ENCODE peak calls at places on chromosomes 1 and 21, in eight cellular contexts. R is hippocampal formation; L is C1 segment of cervical spinal cord; M is PC-3; T is brain microvascular endothelial cell; S is GM12891; N is ecto neural progenitor cell; U is CD4-positive, CD25-positive, alpha-beta regulatory T cell. Y is an unnamed sample.

GRCh38 chr1:219732814-219733491 is 120.0 kb upstream of the ZC3H11B start:
- DNase-seq in R (no peak), L (no peak), M (peak), T (no peak), S (no peak), N (no peak), U (no peak), Y (no peak)

GRCh38 chr1:54705153-54705552 is 10.5 kb upstream of the TTC4 start:
- DNase-seq in R (no peak), L (no peak), M (peak), T (no peak), S (no peak), N (no peak), U (no peak), Y (no peak)

GRCh38 chr1:204419064-204419403 is 7.4 kb upstream of the PPP1R15B start:
- DNase-seq in R (no peak), L (no peak), M (peak), T (no peak), S (no peak), N (no peak), U (no peak), Y (no peak)

GRCh38 chr1:21289700-21290545 is at the start of gene ECE1:
- DNase-seq in R (no peak), L (no peak), M (peak), T (no peak), S (no peak), N (peak), U (peak), Y (no peak)

GRCh38 chr21:42465008-42465878 is 30.8 kb downstream of the RSPH1 start:
- DNase-seq in R (no peak), L (no peak), M (no peak), T (peak), S (no peak), N (no peak), U (no peak), Y (no peak)

GRCh38 chr1:204713541-204713940 is 28.0 kb upstream of the LRRN2 start:
- DNase-seq in R (no peak), L (no peak), M (no peak), T (no peak), S (no peak), N (no peak), U (no peak), Y (no peak)

GRCh38 chr1:23366598-23366997 is 3.0 kb downstream of the ZNF436 start:
- DNase-seq in R (no peak), L (no peak), M (peak), T (no peak), S (no peak), N (no peak), U (no peak), Y (no peak)

GRCh38 chr21:45042664-45043161 is 31.7 kb upstream of the ADARB1 start:
- DNase-seq in R (no peak), L (no peak), M (no peak), T (no peak), S (no peak), N (no peak), U (no peak), Y (no peak)

GRCh38 chr1:56585985-56586384 is 6.6 kb upstream of the PLPP3 start:
- DNase-seq in R (no peak), L (no peak), M (no peak), T (no peak), S (no peak), N (no peak), U (no peak), Y (no peak)

GRCh38 chr21:35352066-35352770 is 303.1 kb upstream of the RUNX1 start:
- DNase-seq in R (no peak), L (no peak), M (no peak), T (peak), S (no peak), N (no peak), U (no peak), Y (no peak)

GRCh38 chr1:187474266-187474665 is 645.5 kb downstream of the PLA2G4A start:
- DNase-seq in R (no peak), L (no peak), M (peak), T (peak), S (no peak), N (no peak), U (no peak), Y (no peak)

GRCh38 chr1:117301906-117302305 is 65.3 kb upstream of the MAN1A2 start:
- DNase-seq in R (no peak), L (no peak), M (no peak), T (no peak), S (no peak), N (no peak), U (no peak), Y (no peak)

GRCh38 chr1:103074224-103074623 is 34.1 kb downstream of the COL11A1 start:
- DNase-seq in R (peak), L (no peak), M (no peak), T (no peak), S (no peak), N (no peak), U (no peak), Y (no peak)

GRCh38 chr1:43058545-43059360 is 100.1 kb upstream of the SLC2A1 start:
- DNase-seq in R (no peak), L (no peak), M (peak), T (no peak), S (no peak), N (no peak), U (no peak), Y (no peak)

GRCh38 chr1:168084396-168085231 is 52.1 kb downstream of the GPR161 start:
- DNase-seq in R (no peak), L (no peak), M (peak), T (no peak), S (peak), N (peak), U (peak), Y (peak)

GRCh38 chr1:204127597-204128242 is 24.1 kb downstream of the ETNK2 start:
- DNase-seq in R (peak), L (no peak), M (peak), T (peak), S (no peak), N (peak), U (no peak), Y (no peak)

GRCh38 chr1:201676061-201676644 is 137.2 kb downstream of the NAV1 start:
- DNase-seq in R (no peak), L (no peak), M (no peak), T (peak), S (no peak), N (peak), U (no peak), Y (no peak)

GRCh38 chr1:208183977-208184901 is 59.9 kb downstream of the PLXNA2 start:
- DNase-seq in R (no peak), L (no peak), M (peak), T (peak), S (no peak), N (no peak), U (no peak), Y (no peak)

GRCh38 chr21:45410865-45411809 is 6.2 kb downstream of the COL18A1 start:
- DNase-seq in R (no peak), L (no peak), M (no peak), T (no peak), S (no peak), N (no peak), U (no peak), Y (no peak)

GRCh38 chr1:244730153-244730933 is 77.4 kb downstream of the DESI2 start:
- DNase-seq in R (peak), L (no peak), M (peak), T (peak), S (no peak), N (peak), U (peak), Y (no peak)

GRCh38 chr21:32994305-32994704 is 31.4 kb upstream of the OLIG2 start:
- DNase-seq in R (peak), L (no peak), M (peak), T (peak), S (no peak), N (no peak), U (no peak), Y (no peak)

GRCh38 chr21:43600642-43601397 is 58.5 kb downstream of the HSF2BP start:
- DNase-seq in R (no peak), L (no peak), M (peak), T (peak), S (no peak), N (no peak), U (no peak), Y (no peak)

GRCh38 chr21:28908351-28908750 is 84.3 kb downstream of the LTN1 start:
- DNase-seq in R (no peak), L (no peak), M (no peak), T (no peak), S (no peak), N (no peak), U (no peak), Y (no peak)

GRCh38 chr1:228393268-228393699 is 13.4 kb downstream of the TRIM11 start:
- DNase-seq in R (no peak), L (no peak), M (peak), T (peak), S (no peak), N (no peak), U (no peak), Y (no peak)

GRCh38 chr1:98278055-98278454 is 357.2 kb upstream of the DPYD start:
- DNase-seq in R (no peak), L (no peak), M (peak), T (no peak), S (no peak), N (no peak), U (no peak), Y (no peak)

GRCh38 chr1:217188280-217189235 is 442.3 kb downstream of the GPATCH2 start:
- DNase-seq in R (no peak), L (no peak), M (no peak), T (no peak), S (no peak), N (no peak), U (no peak), Y (no peak)

GRCh38 chr1:111789666-111790316 is 34.1 kb downstream of the DDX20 start:
- DNase-seq in R (no peak), L (no peak), M (no peak), T (no peak), S (no peak), N (no peak), U (no peak), Y (no peak)

GRCh38 chr1:66980745-66981367 is 56.1 kb downstream of the MIER1 start:
- DNase-seq in R (no peak), L (no peak), M (peak), T (no peak), S (no peak), N (no peak), U (no peak), Y (no peak)

GRCh38 chr1:57839488-57839887 is 415.6 kb upstream of the DAB1 start:
- DNase-seq in R (no peak), L (no peak), M (no peak), T (no peak), S (no peak), N (no peak), U (no peak), Y (no peak)

GRCh38 chr1:170247751-170248521 is 102.2 kb downstream of the NTMT2 start:
- DNase-seq in R (no peak), L (no peak), M (no peak), T (no peak), S (no peak), N (no peak), U (no peak), Y (no peak)

GRCh38 chr1:25546193-25546592 is 2.8 kb downstream of the LDLRAP1 start:
- DNase-seq in R (no peak), L (no peak), M (no peak), T (no peak), S (no peak), N (no peak), U (no peak), Y (no peak)

GRCh38 chr1:2591581-2592261 is 5.1 kb downstream of the PRXL2B start:
- DNase-seq in R (no peak), L (no peak), M (no peak), T (no peak), S (no peak), N (no peak), U (no peak), Y (no peak)

GRCh38 chr1:27832762-27833161 is 2.2 kb downstream of the PPP1R8 start:
- DNase-seq in R (no peak), L (no peak), M (peak), T (peak), S (no peak), N (no peak), U (no peak), Y (no peak)

GRCh38 chr1:6515771-6516170 is 24.3 kb upstream of the PLEKHG5 start:
- DNase-seq in R (no peak), L (no peak), M (no peak), T (no peak), S (no peak), N (no peak), U (no peak), Y (no peak)

GRCh38 chr1:245153081-245153644 is 1.6 kb upstream of the KIF26B start:
- DNase-seq in R (peak), L (no peak), M (peak), T (peak), S (peak), N (peak), U (peak), Y (peak)

GRCh38 chr1:22489278-22489677 is 37.6 kb downstream of the ZBTB40 start:
- DNase-seq in R (no peak), L (no peak), M (no peak), T (no peak), S (no peak), N (no peak), U (no peak), Y (no peak)